ENCODE peak calls at places on chromosomes 4 and X, in four cellular contexts. N is A549, Q is DND-41, W is GM23338. A is an unnamed sample.

GRCh38 chrX:149712831-149713230 is 971 bp downstream of the MAGEA11 start:
- DNase-seq in W (no peak), N (no peak), Q (no peak), A (no peak)

GRCh38 chr4:7263166-7263565 is 70.8 kb downstream of the SORCS2 start:
- DNase-seq in N (no peak), Q (no peak), W (no peak), A (no peak)

GRCh38 chr4:147950840-147951239 is 219.0 kb downstream of the ARHGAP10 start:
- DNase-seq in N (no peak), Q (no peak), W (no peak), A (no peak)

GRCh38 chr4:187602339-187603092 is 393.1 kb upstream of the ZFP42 start:
- DNase-seq in Q (no peak), W (no peak), N (no peak), A (no peak)

GRCh38 chrX:130264573-130264972 is 4.1 kb downstream of the ZNF280C start:
- DNase-seq in N (no peak), W (no peak), Q (no peak), A (no peak)

GRCh38 chrX:132270021-132270420 is 50.8 kb upstream of the RAP2C start:
- DNase-seq in N (no peak), Q (no peak), W (no peak), A (no peak)

GRCh38 chr4:81021995-81022394 is 8.5 kb upstream of the BMP3 start:
- DNase-seq in Q (no peak), N (no peak), W (no peak), A (no peak)

GRCh38 chr4:8353912-8354453 is 84.4 kb downstream of the HTRA3 start:
- DNase-seq in W (no peak), N (no peak), Q (peak; percentile 67), A (no peak)

GRCh38 chr4:33160126-33160525 is 2440.0 kb downstream of the PCDH7 start:
- DNase-seq in N (no peak), W (peak; percentile 53), Q (no peak), A (no peak)

GRCh38 chrX:41956027-41956426 is 32.7 kb upstream of the CASK start:
- DNase-seq in N (no peak), Q (no peak), W (no peak), A (no peak)

DNA sequence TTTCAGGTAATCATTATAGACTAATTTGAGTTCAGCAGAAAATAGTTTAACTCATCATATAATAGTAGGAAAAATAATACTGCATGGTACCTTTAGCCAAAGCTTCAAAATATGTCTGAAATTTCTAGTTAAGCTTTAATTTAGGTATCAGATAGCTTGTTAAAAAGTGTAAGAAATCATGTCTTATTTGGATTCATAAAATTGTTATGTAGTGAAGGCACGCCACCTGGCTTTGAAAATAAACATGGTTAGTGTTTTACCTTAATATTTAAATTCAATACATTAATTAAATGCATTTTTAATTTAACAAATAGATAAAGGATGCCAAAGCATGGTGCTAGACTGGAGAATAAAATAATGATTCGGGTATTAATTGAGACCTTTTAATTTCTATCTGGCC is 211.4 kb downstream of the FSTL5 start:
- DNase-seq in N (no peak), Q (no peak), W (no peak), A (no peak)
- TF ChIP-seq CTCF in N (peak; percentile 43), Q (no peak), W (no peak), A (no peak)

GRCh38 chr4:61461956-61462355 is 261.8 kb downstream of the ADGRL3 start:
- DNase-seq in N (no peak), W (no peak), Q (no peak), A (no peak)

GRCh38 chr4:61468091-61468720 is 268.1 kb downstream of the ADGRL3 start:
- DNase-seq in N (no peak), Q (no peak), W (peak; percentile 11), A (no peak)

DNA sequence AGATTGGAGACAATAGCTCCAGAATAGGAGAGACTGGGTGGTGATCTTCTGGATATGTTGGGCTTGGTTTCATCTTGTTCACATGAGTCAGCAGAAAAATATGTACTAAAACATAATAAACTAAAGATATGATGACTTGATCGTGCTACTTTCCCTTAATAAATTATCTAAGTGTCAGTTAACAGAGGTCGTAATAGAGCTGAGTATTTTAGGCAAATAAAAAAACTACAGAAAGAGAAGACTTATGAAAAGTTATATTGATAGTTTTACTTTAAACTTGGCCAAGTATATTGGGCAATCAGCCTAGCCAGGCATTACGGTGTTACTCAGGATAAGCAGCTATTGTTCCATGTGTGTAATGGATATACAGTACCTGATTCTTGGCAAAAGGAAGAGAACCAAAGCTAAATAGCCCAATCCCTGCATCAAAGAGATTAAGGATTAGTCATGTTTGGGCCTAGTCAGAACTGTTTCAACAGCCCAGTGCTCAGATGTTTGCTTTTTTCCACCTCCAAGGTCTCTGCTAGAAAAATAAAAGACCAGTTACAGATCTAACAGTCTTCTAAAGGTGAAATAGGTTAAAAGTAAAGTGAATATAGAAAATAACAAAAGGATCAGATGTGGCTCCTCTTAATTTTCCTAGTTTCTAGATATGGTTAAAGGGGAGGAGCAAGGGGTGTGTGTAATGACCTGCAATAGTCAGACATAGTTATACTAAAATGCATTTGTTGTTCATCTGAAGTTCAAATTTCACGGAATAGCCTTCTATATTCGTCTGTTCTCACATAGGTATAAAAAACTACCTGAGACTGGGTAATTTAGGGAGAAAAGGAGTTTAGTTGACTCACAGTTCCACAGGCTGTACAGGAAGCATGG is 262.6 kb downstream of the ADGRL3 start:
- DNase-seq in N (peak; percentile 3), W (no peak), Q (no peak), A (no peak)
- H3K27ac ChIP-seq in N (peak overlapping the region; percentile 76), W (no peak overlapping the region), Q (no peak overlapping the region), A (peak overlapping the region; percentile 26)

DNA sequence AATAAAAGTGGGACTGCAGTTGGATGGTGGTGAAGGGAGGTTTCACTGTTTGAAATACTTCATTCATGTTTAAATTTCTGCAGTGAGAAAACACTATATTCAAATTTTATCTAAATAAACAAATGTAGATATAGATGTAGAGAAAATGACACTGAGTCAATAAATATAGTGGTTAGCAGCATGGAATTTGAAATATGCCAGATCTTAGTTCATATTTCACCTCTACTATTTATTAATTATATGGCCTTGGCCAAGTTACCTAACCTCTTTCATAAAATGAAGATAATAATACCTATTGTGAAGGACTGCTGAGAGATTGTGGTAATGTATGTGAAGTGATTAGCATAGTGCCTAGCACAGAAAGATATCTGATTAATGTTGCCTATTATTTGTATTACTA is 70.5 kb downstream of the AGTR2 start:
- DNase-seq in N (no peak), Q (no peak), W (no peak), A (no peak)
- TF ChIP-seq CTCF in N (no peak), Q (no peak), W (no peak), A (no peak)

DNA sequence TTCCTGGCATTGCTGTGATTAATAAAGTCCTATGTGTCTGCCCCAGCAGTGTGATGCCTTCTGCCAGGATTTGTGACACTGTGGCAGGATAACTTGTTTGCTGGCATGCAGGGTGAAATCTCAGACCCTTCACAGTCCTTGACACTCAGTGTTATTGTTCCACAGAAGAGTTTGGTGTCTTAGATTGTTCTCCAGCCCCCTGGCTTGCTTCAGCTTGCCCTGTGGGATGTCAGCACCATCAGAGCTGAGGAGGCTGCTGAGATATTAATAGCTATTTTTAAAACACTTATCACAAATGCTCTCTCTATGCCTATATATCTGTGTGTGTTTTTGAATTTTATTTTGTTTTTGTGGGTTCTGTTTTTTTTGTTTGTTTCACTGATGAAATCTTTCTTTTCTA is 136.9 kb downstream of the TSPAN5 start:
- DNase-seq in Q (no peak), N (no peak), W (no peak), A (no peak)
- H3K27ac ChIP-seq in Q (no peak overlapping the region), N (peak overlapping the region; percentile 73), W (no peak overlapping the region), A (no peak overlapping the region)

DNA sequence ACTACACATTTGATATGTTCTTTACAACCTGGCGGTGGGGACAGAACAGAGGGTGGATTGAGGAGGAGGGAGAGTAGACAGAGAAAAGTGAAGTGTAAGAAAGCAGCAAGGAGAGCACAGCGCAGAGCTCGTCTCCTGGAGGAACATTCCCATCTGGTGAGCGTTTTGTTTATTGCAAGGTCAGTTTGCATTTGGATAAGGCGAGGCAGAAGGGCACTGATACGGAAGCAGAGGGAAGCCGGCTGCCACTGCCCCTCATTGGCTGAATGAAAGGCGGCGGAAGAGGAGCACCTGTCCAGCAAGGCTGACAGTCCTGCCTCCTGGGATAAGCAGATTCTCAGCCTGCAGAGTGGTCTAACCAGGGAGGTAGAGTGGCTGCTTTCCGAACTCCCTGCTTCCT is 83.2 kb downstream of the GPR143 start:
- DNase-seq in Q (no peak), W (peak; percentile 30), N (no peak), A (no peak)
- TF ChIP-seq CTCF in Q (peak; percentile 8), W (no peak), N (no peak), A (no peak)

GRCh38 chrX:101407167-101407747 is 468 bp downstream of the GLA start:
- DNase-seq in W (no peak), N (no peak), Q (no peak), A (no peak)
- H3K27ac ChIP-seq in W (peak overlapping the region; percentile 75), N (peak overlapping the region; percentile 84), Q (peak overlapping the region; percentile 83), A (peak overlapping the region; percentile 95)